ENCODE peak calls at places on chromosomes 4 and X, in ten cellular contexts. T, X, N, U, D, R, V, H, P and G are unnamed samples.

GRCh38 chr4:89158884-89159503 is 47.7 kb downstream of the TIGD2 start:
- DNase-seq in R (peak), U (no peak), D (no peak), X (peak), V (no peak), H (no peak), N (peak), T (peak), P (peak), G (peak)

GRCh38 chrX:20487227-20487626 is 220.5 kb upstream of the RPS6KA3 start:
- DNase-seq in D (no peak), H (no peak), N (no peak), V (no peak), T (peak), R (no peak), X (peak), U (no peak), P (no peak), G (no peak)

GRCh38 chr4:25446611-25447010 is 69.5 kb downstream of the ANAPC4 start:
- DNase-seq in X (no peak), H (no peak), T (no peak), U (no peak), N (no peak), R (no peak), P (no peak), V (no peak), D (no peak), G (no peak)

GRCh38 chrX:12973561-12974216 is 1.2 kb upstream of the TMSB4X start:
- DNase-seq in H (peak), U (peak), X (no peak), P (peak), N (no peak), T (no peak), R (no peak), V (peak), D (peak), G (no peak)

GRCh38 chr4:3660086-3660927 is 105.9 kb upstream of the ADRA2C start:
- DNase-seq in P (no peak), U (no peak), D (no peak), X (no peak), V (no peak), N (no peak), R (no peak), T (peak), H (no peak), G (peak)

GRCh38 chr4:81032805-81033684 is 2.5 kb downstream of the BMP3 start:
- DNase-seq in X (no peak), R (no peak), H (no peak), D (no peak), T (peak), N (no peak), U (no peak), V (no peak), P (no peak), G (no peak)

GRCh38 chr4:61024610-61025009 is 175.5 kb upstream of the ADGRL3 start:
- DNase-seq in X (no peak), D (no peak), P (no peak), N (no peak), R (no peak), T (no peak), V (no peak), H (no peak), U (no peak), G (no peak)

GRCh38 chrX:18649498-18649951 is 22.4 kb downstream of the RS1 start:
- DNase-seq in H (no peak), V (no peak), U (no peak), P (no peak), X (no peak), D (no peak), R (no peak), N (no peak), T (no peak), G (no peak)

GRCh38 chr4:87679449-87680169 is 29.5 kb downstream of the DMP1 start:
- DNase-seq in H (peak), X (peak), P (peak), R (peak), N (peak), V (no peak), D (peak), U (no peak), T (peak), G (peak)

GRCh38 chr4:119589165-119589564 is 39.4 kb downstream of the PDE5A start:
- DNase-seq in X (peak), T (peak), H (no peak), P (no peak), U (no peak), D (no peak), N (no peak), R (no peak), V (no peak), G (peak)

GRCh38 chr4:147777456-147778091 is 45.7 kb downstream of the ARHGAP10 start:
- DNase-seq in R (no peak), D (no peak), P (no peak), T (peak), V (no peak), X (peak), U (no peak), N (no peak), H (no peak), G (peak)